ENCODE peak calls at places on chromosomes 11 and 22, in ten cellular contexts. H is H4; G is coronary artery; D is HS-5; K is ovary; X is stimulated activated CD8-positive, alpha-beta memory T cell treated with anti-CD3 and anti-CD28 coated beads, Interleukin-4, amount 100 ng/mL, for 1 hour; B is Jurkat, Clone E6-1; N is lung microvascular endothelial cell; L is kidney tubule cell; W is activated CD4-positive, alpha-beta T cell treated with anti-CD3 and anti-CD28 coated beads, Interleukin-2, amount 50 U/mL, for 4 hours. A is an unnamed sample.
A peak's percentile ranks its signal among the peaks of the same experiment; 100 is the strongest.

GRCh38 chr11:86160546-86161149 is 83.9 kb upstream of the EED start:
- DNase-seq in N (no peak), D (peak; percentile 65), L (peak; percentile 76), G (no peak), B (no peak), X (no peak), K (no peak), H (no peak), W (no peak), A (no peak)

GRCh38 chr22:41919357-41920224 is 4.7 kb upstream of the SHISA8 start:
- DNase-seq in H (no peak), L (peak; percentile 40), B (no peak), X (no peak), D (no peak), K (peak; percentile 32), W (peak; percentile 59), G (no peak), N (no peak), A (no peak)

GRCh38 chr11:78097666-78098385 is 18.2 kb upstream of the NDUFC2 start:
- DNase-seq in W (no peak), K (no peak), H (no peak), D (no peak), L (no peak), G (no peak), B (no peak), N (no peak), X (no peak), A (no peak)

GRCh38 chr11:105769627-105770026 is 159.8 kb downstream of the GRIA4 start:
- DNase-seq in G (no peak), L (no peak), D (no peak), K (no peak), X (no peak), W (no peak), B (no peak), H (no peak), N (no peak), A (no peak)

GRCh38 chr11:36672815-36673450 is 74.9 kb upstream of the RAG2 start:
- DNase-seq in W (no peak), D (peak; percentile 16), X (no peak), L (peak; percentile 67), N (peak; percentile 60), K (no peak), B (peak; percentile 60), H (peak; percentile 60), G (no peak), A (peak; percentile 3)

GRCh38 chr11:80107415-80107814 is 666.6 kb upstream of the TENM4 start:
- DNase-seq in L (peak; percentile 44), H (no peak), B (no peak), X (no peak), G (no peak), D (no peak), W (no peak), K (no peak), N (no peak), A (no peak)

GRCh38 chr11:8225589-8226036 is 38.1 kb downstream of the LMO1 start:
- DNase-seq in B (peak; percentile 48), X (peak; percentile 38), G (no peak), L (peak; percentile 58), D (peak; percentile 15), N (peak; percentile 59), H (peak; percentile 60), W (peak; percentile 44), K (peak; percentile 67), A (peak; percentile 29)

GRCh38 chr11:8318536-8318935 is 54.9 kb upstream of the LMO1 start:
- DNase-seq in B (no peak), L (no peak), G (no peak), X (no peak), W (no peak), K (no peak), D (no peak), H (no peak), N (no peak), A (no peak)

GRCh38 chr11:70614034-70614681 is 215.8 kb downstream of the CTTN start:
- DNase-seq in W (no peak), X (no peak), N (no peak), H (no peak), K (no peak), L (no peak), D (no peak), G (no peak), B (no peak), A (no peak)